ENCODE peak calls at places on chromosomes 4 and X, in eight cellular contexts. S is posterior cingulate gyrus, G is AG09309, Z is right atrium auricular region, Q is AG20443, J is HS-5, X is fibroblast of lung, H is D341Med. K is an unnamed sample.

GRCh38 chr4:134610956-134611355 is 409.4 kb upstream of the PABPC4L start:
- DNase-seq in S (no peak), G (no peak), Z (no peak), Q (no peak), J (no peak), X (no peak), H (no peak), K (no peak)

GRCh38 chrX:71198066-71198465 is 25.0 kb upstream of the GJB1 start:
- DNase-seq in S (no peak), G (no peak), Z (no peak), Q (no peak), J (no peak), X (no peak), H (no peak), K (no peak)

GRCh38 chr4:98722000-98722399 is 63.6 kb upstream of the TSPAN5 start:
- DNase-seq in S (no peak), G (no peak), Z (no peak), Q (no peak), J (no peak), X (no peak), H (no peak), K (no peak)

GRCh38 chr4:94757192-94758140 is at the start of gene BMPR1B:
- DNase-seq in S (no peak), G (peak; percentile 35), Z (no peak), Q (peak; percentile 66), J (peak; percentile 36), X (peak; percentile 77), H (peak; percentile 84), K (no peak)

GRCh38 chr4:1760521-1761001 is 32.5 kb upstream of the FGFR3 start:
- DNase-seq in S (no peak), G (no peak), Z (no peak), Q (no peak), J (no peak), X (no peak), H (no peak), K (no peak)

GRCh38 chrX:48896611-48897011 is 957 bp downstream of the TIMM17B start:
- DNase-seq in S (no peak), G (no peak), Z (no peak), Q (peak; percentile 9), J (no peak), X (peak; percentile 42), H (no peak), K (peak; percentile 33)

GRCh38 chr4:184450045-184450444 is 24.3 kb downstream of the IRF2 start:
- DNase-seq in S (no peak), G (peak; percentile 56), Z (no peak), Q (peak; percentile 71), J (no peak), X (peak; percentile 75), H (no peak), K (no peak)

GRCh38 chrX:147537172-147537571 is 374.5 kb upstream of the FMR1 start:
- DNase-seq in S (no peak), G (no peak), Z (no peak), Q (no peak), J (no peak), X (no peak), H (no peak), K (no peak)

GRCh38 chr4:67871867-67872266 is 11.9 kb downstream of the TMPRSS11D start:
- DNase-seq in S (no peak), G (peak; percentile 20), Z (no peak), Q (peak; percentile 49), J (peak; percentile 30), X (peak; percentile 44), H (peak; percentile 41), K (no peak)

GRCh38 chr4:2927016-2927695 is 36.0 kb downstream of the NOP14 start:
- DNase-seq in S (no peak), G (no peak), Z (no peak), Q (no peak), J (no peak), X (no peak), H (no peak), K (peak; percentile 73)

GRCh38 chr4:6112606-6113290 is 87.6 kb downstream of the JAKMIP1 start:
- DNase-seq in S (no peak), G (no peak), Z (no peak), Q (no peak), J (no peak), X (no peak), H (no peak), K (no peak)

GRCh38 chrX:142149919-142150318 is 55.2 kb downstream of the MAGEC2 start:
- DNase-seq in S (no peak), G (no peak), Z (no peak), Q (no peak), J (no peak), X (no peak), H (no peak), K (no peak)

GRCh38 chrX:5113128-5113527 is 1115.5 kb downstream of the NLGN4X start:
- DNase-seq in S (no peak), G (no peak), Z (no peak), Q (no peak), J (no peak), X (peak; percentile 8), H (no peak), K (no peak)

GRCh38 chrX:16528620-16529019 is 121.3 kb upstream of the S100G start:
- DNase-seq in S (no peak), G (no peak), Z (no peak), Q (no peak), J (no peak), X (no peak), H (no peak), K (no peak)

GRCh38 chrX:69031181-69031580 is 134.1 kb downstream of the PJA1 start:
- DNase-seq in S (no peak), G (no peak), Z (peak; percentile 49), Q (no peak), J (no peak), X (no peak), H (no peak), K (no peak)

GRCh38 chr4:166594326-166594946 is 639.9 kb downstream of the SPOCK3 start:
- DNase-seq in S (no peak), G (no peak), Z (no peak), Q (peak; percentile 20), J (peak; percentile 36), X (peak; percentile 43), H (peak; percentile 63), K (no peak)

GRCh38 chrX:71282514-71283408 is 674 bp upstream of the NONO start:
- DNase-seq in S (no peak), G (no peak), Z (no peak), Q (peak; percentile 38), J (no peak), X (peak; percentile 66), H (no peak), K (no peak)

GRCh38 chr4:151407466-151408379 is 1.3 kb upstream of the FHIP1A start:
- DNase-seq in S (peak; percentile 18), G (no peak), Z (no peak), Q (peak; percentile 50), J (no peak), X (peak; percentile 14), H (peak; percentile 34), K (no peak)

GRCh38 chrX:43631841-43632240 is 24.3 kb upstream of the MAOA start:
- DNase-seq in S (no peak), G (no peak), Z (no peak), Q (no peak), J (no peak), X (peak; percentile 16), H (no peak), K (no peak)

GRCh38 chrX:31251336-31251735 is 179.5 kb upstream of the FTHL17 start:
- DNase-seq in S (no peak), G (peak; percentile 51), Z (no peak), Q (peak; percentile 7), J (no peak), X (no peak), H (no peak), K (no peak)

GRCh38 chrX:133190877-133191738 is 27.0 kb downstream of the TFDP3 start:
- DNase-seq in S (no peak), G (no peak), Z (no peak), Q (no peak), J (no peak), X (peak; percentile 5), H (no peak), K (no peak)

GRCh38 chrX:101682723-101683122 is 23.1 kb upstream of the ARMCX2 start:
- DNase-seq in S (no peak), G (no peak), Z (no peak), Q (peak; percentile 6), J (no peak), X (peak; percentile 77), H (no peak), K (no peak)

GRCh38 chr4:604131-604530 is 21.2 kb upstream of the PDE6B start:
- DNase-seq in S (no peak), G (no peak), Z (no peak), Q (no peak), J (no peak), X (no peak), H (no peak), K (no peak)

GRCh38 chr4:184167576-184167975 is 50.1 kb downstream of the ENPP6 start:
- DNase-seq in S (no peak), G (no peak), Z (peak; percentile 51), Q (no peak), J (no peak), X (no peak), H (no peak), K (no peak)

GRCh38 chrX:154804957-154805695 is at the start of gene MPP1:
- DNase-seq in S (peak; percentile 72), G (no peak), Z (peak; percentile 63), Q (peak; percentile 93), J (no peak), X (peak; percentile 74), H (peak; percentile 94), K (no peak)

GRCh38 chr4:86035688-86036087 is 324.2 kb downstream of the MAPK10 start:
- DNase-seq in S (no peak), G (no peak), Z (no peak), Q (no peak), J (no peak), X (peak; percentile 40), H (no peak), K (no peak)

GRCh38 chr4:15659768-15660394 is 4.7 kb upstream of the FBXL5 start:
- DNase-seq in S (no peak), G (peak; percentile 73), Z (no peak), Q (peak; percentile 52), J (no peak), X (peak; percentile 28), H (no peak), K (no peak)

GRCh38 chr4:36399762-36400353 is 118.4 kb downstream of the DTHD1 start:
- DNase-seq in S (no peak), G (no peak), Z (no peak), Q (no peak), J (no peak), X (peak; percentile 6), H (peak; percentile 31), K (no peak)

GRCh38 chr4:165612936-165613335 is 234.1 kb downstream of the CPE start:
- DNase-seq in S (no peak), G (no peak), Z (no peak), Q (no peak), J (no peak), X (no peak), H (no peak), K (no peak)

GRCh38 chrX:74520291-74520690 is 94.1 kb downstream of the RLIM start:
- DNase-seq in S (no peak), G (no peak), Z (peak; percentile 18), Q (no peak), J (no peak), X (no peak), H (no peak), K (no peak)

GRCh38 chrX:22686138-22686541 is 313.6 kb upstream of the DDX53 start:
- DNase-seq in S (peak; percentile 5), G (no peak), Z (no peak), Q (peak; percentile 41), J (no peak), X (peak; percentile 91), H (peak; percentile 10), K (no peak)

GRCh38 chrX:39988496-39988895 is 109.3 kb downstream of the BCOR start:
- DNase-seq in S (no peak), G (no peak), Z (no peak), Q (no peak), J (no peak), X (no peak), H (no peak), K (no peak)

GRCh38 chr4:36758312-36758690 is 476.9 kb downstream of the DTHD1 start:
- DNase-seq in S (no peak), G (no peak), Z (no peak), Q (no peak), J (no peak), X (no peak), H (no peak), K (no peak)

GRCh38 chr4:891747-892146 is 40.4 kb downstream of the GAK start:
- DNase-seq in S (no peak), G (no peak), Z (no peak), Q (no peak), J (no peak), X (no peak), H (peak; percentile 81), K (no peak)

K was measured in chondrocyte.